ENCODE peak calls at places on chromosomes 5 and 9, in nine cellular contexts. R is AG10803, H is Peyer's patch, L is coronary artery, Y is right lobe of liver, T is PC-9, W is upper lobe of right lung, U is NB4, A is GM12865. G is an unnamed sample.

GRCh38 chr5:171596391-171596878 is 177.0 kb downstream of the FGF18 start:
- DNase-seq in T (peak), W (peak), U (no peak), R (peak), A (no peak), L (peak), H (no peak), Y (no peak), G (peak)

GRCh38 chr5:79386679-79387078 is 127.3 kb downstream of the HOMER1 start:
- DNase-seq in U (no peak), Y (no peak), R (no peak), H (no peak), A (no peak), W (no peak), T (no peak), L (no peak), G (no peak)

GRCh38 chr5:85077581-85077980 is 692.9 kb upstream of the EDIL3 start:
- DNase-seq in T (no peak), L (no peak), A (no peak), H (no peak), Y (no peak), W (no peak), U (no peak), R (no peak), G (no peak)

GRCh38 chr9:110156902-110157301 is 51.1 kb downstream of the C9orf152 start:
- DNase-seq in H (no peak), A (peak), R (peak), U (peak), T (no peak), Y (no peak), W (no peak), L (no peak), G (no peak)

GRCh38 chr5:40754381-40755092 is 1.2 kb downstream of the TTC33 start:
- DNase-seq in R (peak), Y (no peak), H (no peak), T (no peak), A (peak), U (peak), L (no peak), W (no peak), G (no peak)

GRCh38 chr5:42985129-42986037 is 54.7 kb downstream of the ANXA2R start:
- DNase-seq in T (no peak), U (peak), Y (no peak), R (peak), H (no peak), L (no peak), A (no peak), W (no peak), G (no peak)

GRCh38 chr5:142881727-142882126 is 111.5 kb downstream of the ARHGAP26 start:
- DNase-seq in W (no peak), Y (no peak), T (no peak), L (peak), H (no peak), R (no peak), U (no peak), A (no peak), G (no peak)

GRCh38 chr5:176438959-176439757 is 9.0 kb upstream of the FAF2 start:
- DNase-seq in A (no peak), L (no peak), R (peak), T (peak), W (no peak), Y (no peak), U (peak), H (no peak), G (no peak)

GRCh38 chr9:81851340-81851739 is 76.9 kb upstream of the SPATA31D4 start:
- DNase-seq in T (no peak), W (no peak), U (no peak), R (no peak), H (no peak), A (no peak), L (no peak), Y (no peak), G (no peak)

GRCh38 chr5:39363217-39363616 is 1.1 kb downstream of the C9 start:
- DNase-seq in A (no peak), T (no peak), U (no peak), H (no peak), L (no peak), Y (peak), R (no peak), W (no peak), G (no peak)

GRCh38 chr5:128135286-128135685 is 51.7 kb downstream of the SLC12A2 start:
- DNase-seq in L (no peak), T (no peak), A (no peak), Y (no peak), H (no peak), R (peak), W (no peak), U (no peak), G (no peak)

GRCh38 chr5:180173875-180174586 is 35.0 kb downstream of the RASGEF1C start:
- DNase-seq in L (no peak), R (no peak), A (no peak), T (no peak), U (no peak), Y (no peak), H (no peak), W (no peak), G (peak)

GRCh38 chr9:76687861-76688374 is 76.3 kb upstream of the PCA3 start:
- DNase-seq in Y (no peak), R (peak), L (peak), U (peak), W (no peak), A (no peak), H (no peak), T (peak), G (no peak)

GRCh38 chr9:84301851-84302250 is 38.7 kb downstream of the SLC28A3 start:
- DNase-seq in T (no peak), U (no peak), L (no peak), W (no peak), H (no peak), R (peak), A (no peak), Y (no peak), G (no peak)

GRCh38 chr5:38796000-38796738 is 49.6 kb upstream of the OSMR start:
- DNase-seq in U (no peak), W (no peak), H (no peak), L (no peak), T (no peak), Y (no peak), A (no peak), R (no peak), G (no peak)

GRCh38 chr9:30075451-30076199 is 2308.8 kb upstream of the ACO1 start:
- DNase-seq in H (no peak), L (no peak), Y (no peak), W (no peak), T (no peak), A (peak), R (no peak), U (peak), G (no peak)

GRCh38 chr5:172110260-172110815 is 77.7 kb downstream of the STK10 start:
- DNase-seq in U (peak), Y (no peak), A (no peak), L (no peak), T (no peak), H (no peak), W (no peak), R (no peak), G (no peak)

GRCh38 chr5:2686725-2687124 is 64.8 kb downstream of the IRX2 start:
- DNase-seq in U (no peak), H (no peak), Y (no peak), T (no peak), R (no peak), L (peak), W (no peak), A (no peak), G (peak)

GRCh38 chr5:36528588-36528987 is 77.8 kb upstream of the SLC1A3 start:
- DNase-seq in A (no peak), U (no peak), R (no peak), L (no peak), Y (no peak), W (no peak), T (no peak), H (no peak), G (no peak)

GRCh38 chr9:112569186-112569585 is 82.6 kb downstream of the KIAA1958 start:
- DNase-seq in U (no peak), Y (no peak), H (no peak), A (no peak), W (no peak), T (no peak), L (no peak), R (peak), G (no peak)

GRCh38 chr9:137302176-137303030 is at the start of gene NRARP:
- DNase-seq in L (no peak), U (peak), T (peak), A (peak), H (peak), Y (peak), R (peak), W (peak), G (peak)

GRCh38 chr5:57937501-57937900 is 454.9 kb upstream of the ACTBL2 start:
- DNase-seq in T (no peak), A (no peak), Y (no peak), W (no peak), U (no peak), L (no peak), H (no peak), R (peak), G (no peak)

GRCh38 chr9:108439967-108440366 is 415.8 kb downstream of the ACTL7B start:
- DNase-seq in R (peak), Y (no peak), W (no peak), U (no peak), A (no peak), H (no peak), T (no peak), L (no peak), G (no peak)

GRCh38 chr5:167582916-167583315 is 708.5 kb upstream of the WWC1 start:
- DNase-seq in A (no peak), Y (no peak), T (no peak), U (no peak), L (no peak), R (peak), H (no peak), W (no peak), G (no peak)

GRCh38 chr9:135978650-135979461 is 17.7 kb upstream of the UBAC1 start:
- DNase-seq in W (no peak), H (no peak), T (no peak), Y (no peak), L (no peak), U (peak), A (no peak), R (no peak), G (no peak)

GRCh38 chr5:20972419-20972925 is 984.5 kb upstream of the CDH18 start:
- DNase-seq in T (peak), L (peak), R (no peak), U (peak), Y (peak), W (peak), A (peak), H (no peak), G (no peak)

GRCh38 chr9:126413470-126414051 is 86.9 kb downstream of the MVB12B start:
- DNase-seq in T (no peak), R (no peak), L (no peak), U (no peak), W (no peak), Y (no peak), H (no peak), A (no peak), G (no peak)

GRCh38 chr9:133139246-133140173 is 18.5 kb upstream of the RALGDS start:
- DNase-seq in H (peak), Y (no peak), R (no peak), L (no peak), U (no peak), W (no peak), A (no peak), T (no peak), G (no peak)

GRCh38 chr9:104895572-104895971 is 32.4 kb downstream of the ABCA1 start:
- DNase-seq in A (no peak), U (no peak), W (no peak), R (peak), T (no peak), Y (no peak), H (no peak), L (no peak), G (no peak)

GRCh38 chr5:94353605-94354004 is 264.8 kb downstream of the KIAA0825 start:
- DNase-seq in R (no peak), W (no peak), U (no peak), Y (no peak), H (no peak), T (no peak), L (no peak), A (no peak), G (no peak)
- TF ChIP-seq CTCF in R (no peak), W (no peak), U (no peak), Y (no peak), H (no peak), T (no peak), L (no peak), A (no peak), G (no peak)

GRCh38 chr5:31196309-31196708 is 2.8 kb downstream of the CDH6 start:
- DNase-seq in W (no peak), A (no peak), L (no peak), T (no peak), R (no peak), H (no peak), U (peak), Y (no peak), G (no peak)
- TF ChIP-seq CTCF in W (no peak), A (no peak), L (no peak), T (no peak), R (no peak), H (no peak), U (no peak), Y (no peak), G (peak)

GRCh38 chr5:178351221-178351825 is 118.7 kb upstream of the PHYKPL start:
- DNase-seq in H (no peak), A (no peak), Y (peak), L (no peak), U (peak), W (peak), T (no peak), R (no peak), G (no peak)
- TF ChIP-seq CTCF in H (no peak), A (no peak), Y (no peak), L (no peak), U (no peak), W (no peak), T (no peak), R (no peak), G (no peak)

GRCh38 chr5:111072949-111073682 is 1.6 kb downstream of the TSLP start:
- DNase-seq in L (peak), Y (peak), U (peak), A (peak), R (no peak), H (peak), T (no peak), W (peak), G (no peak)
- TF ChIP-seq CTCF in L (no peak), Y (no peak), U (no peak), A (no peak), R (no peak), H (no peak), T (no peak), W (no peak), G (no peak)

GRCh38 chr5:16679863-16680262 is 63.1 kb upstream of the RETREG1 start:
- DNase-seq in R (no peak), Y (no peak), H (no peak), L (no peak), T (peak), W (no peak), A (no peak), U (peak), G (no peak)
- TF ChIP-seq CTCF in R (peak), Y (no peak), H (no peak), L (no peak), T (no peak), W (no peak), A (no peak), U (peak), G (peak)

DNA sequence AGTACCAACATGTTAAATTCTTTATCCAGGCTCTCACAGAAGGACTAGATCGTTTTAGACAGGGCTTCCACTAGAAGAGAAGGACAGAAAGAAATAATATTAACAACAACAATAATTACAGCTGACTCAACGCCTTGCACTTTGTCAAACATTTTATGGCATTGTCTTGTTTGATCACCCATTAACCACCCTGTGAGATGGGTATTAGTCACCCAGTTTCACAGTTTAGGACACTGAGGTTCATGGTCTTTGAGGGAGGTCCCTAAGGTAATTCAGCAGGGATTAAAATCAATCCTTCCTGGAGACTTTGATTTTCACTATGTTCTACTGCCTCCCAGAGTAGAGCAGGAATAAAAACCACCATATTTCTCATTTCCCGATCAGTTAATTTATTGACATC is 51.4 kb upstream of the BNC2 start:
- DNase-seq in A (no peak), Y (no peak), U (peak), L (no peak), W (no peak), R (no peak), T (no peak), H (no peak), G (no peak)
- TF ChIP-seq CTCF in A (no peak), Y (no peak), U (no peak), L (no peak), W (no peak), R (peak), T (peak), H (no peak), G (peak)

DNA sequence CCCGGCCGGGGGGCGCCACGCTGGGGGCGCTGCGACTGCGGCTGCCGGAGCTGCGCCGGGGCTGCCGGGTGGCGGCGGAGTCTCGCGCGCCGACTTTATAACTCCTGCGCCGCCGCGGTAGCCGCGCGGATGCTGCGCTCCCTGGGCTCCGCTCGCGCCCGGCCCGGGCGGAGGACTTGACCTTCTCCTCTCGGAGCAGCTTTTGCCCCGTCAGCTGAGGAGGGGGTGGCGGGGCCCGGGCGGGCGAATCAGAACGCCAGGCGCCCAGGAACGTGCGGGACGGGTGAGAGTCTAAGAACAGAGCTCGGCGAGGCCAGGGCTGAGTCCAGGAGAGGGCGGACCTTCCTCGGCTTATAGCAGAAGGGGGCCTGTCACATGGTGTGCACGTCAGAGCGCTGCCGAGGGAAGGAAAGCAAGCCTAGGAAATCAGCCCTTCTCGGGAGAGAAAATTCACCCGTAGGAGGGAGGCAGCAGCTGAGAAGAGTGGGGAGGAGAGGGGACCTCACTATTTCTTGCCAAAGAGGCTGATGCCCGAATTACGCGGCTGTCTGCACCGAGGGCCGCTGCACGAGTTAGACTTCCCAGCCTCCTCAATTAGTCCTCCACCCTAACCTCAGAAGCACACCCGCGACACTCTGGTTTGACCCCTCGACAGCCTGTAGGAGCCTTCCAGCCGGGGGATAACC is at the start of gene FOXD1:
- DNase-seq in L (no peak), W (peak), H (peak), U (peak), T (no peak), R (peak), A (peak), Y (no peak), G (peak)
- TF ChIP-seq CTCF in L (no peak), W (no peak), H (no peak), U (no peak), T (no peak), R (peak), A (no peak), Y (no peak), G (no peak)

GRCh38 chr5:81773148-81773547 is 22.3 kb upstream of the SSBP2 start:
- DNase-seq in U (no peak), H (no peak), R (no peak), A (no peak), L (no peak), W (no peak), T (no peak), Y (no peak), G (no peak)
- TF ChIP-seq CTCF in U (no peak), H (no peak), R (no peak), A (no peak), L (no peak), W (no peak), T (no peak), Y (no peak), G (no peak)

GRCh38 chr5:17302138-17302537 is 84.7 kb downstream of the BASP1 start:
- DNase-seq in Y (no peak), W (no peak), U (peak), A (no peak), T (no peak), H (no peak), R (no peak), L (no peak), G (no peak)

GRCh38 chr5:17302590-17302989 is 85.2 kb downstream of the BASP1 start:
- DNase-seq in H (no peak), L (no peak), Y (no peak), U (peak), T (no peak), R (peak), W (no peak), A (no peak), G (no peak)

GRCh38 chr5:17305024-17305423 is 87.6 kb downstream of the BASP1 start:
- DNase-seq in H (no peak), L (no peak), A (no peak), W (no peak), R (no peak), T (no peak), Y (no peak), U (no peak), G (no peak)

GRCh38 chr5:17305964-17306725 is 88.7 kb downstream of the BASP1 start:
- DNase-seq in T (peak), A (no peak), L (peak), W (peak), R (peak), U (no peak), Y (peak), H (no peak), G (peak)

GRCh38 chr5:17304282-17304681 is 86.9 kb downstream of the BASP1 start:
- DNase-seq in L (no peak), U (peak), W (no peak), A (no peak), H (no peak), Y (no peak), T (no peak), R (no peak), G (no peak)
- TF ChIP-seq CTCF in L (no peak), U (no peak), W (no peak), A (no peak), H (no peak), Y (no peak), T (no peak), R (no peak), G (no peak)

GRCh38 chr5:140205952-140206351 is 31.0 kb downstream of the CYSTM1 start:
- DNase-seq in T (no peak), R (no peak), W (no peak), A (no peak), L (no peak), H (no peak), Y (no peak), U (no peak), G (no peak)
- TF ChIP-seq CTCF in T (no peak), R (no peak), W (no peak), A (no peak), L (no peak), H (no peak), Y (no peak), U (no peak), G (no peak)

G was measured in osteocyte.